ENCODE peak calls at places on chromosomes 5 and 9, in seven cellular contexts. J is nephron progenitor cell; R is RCC 7860; W is RPMI8226; N is amygdala; P is stimulated activated CD4-positive, alpha-beta T cell treated with anti-CD3 and anti-CD28 coated beads, TNF-alpha, amount 100 ng/mL, for 4 hours; I is foreskin melanocyte. C is an unnamed sample.
A peak's percentile ranks its signal among the peaks of the same experiment; 100 is the strongest.

GRCh38 chr9:21317956-21318923 is 13.1 kb upstream of the IFNA5 start:
- DNase-seq in R (peak; percentile 20), W (peak; percentile 54), I (peak; percentile 39), N (no peak), P (no peak), J (peak; percentile 32), C (peak; percentile 58)

GRCh38 chr5:128920345-128921215 is 44.7 kb upstream of the SLC27A6 start:
- DNase-seq in N (no peak), R (no peak), J (no peak), I (peak; percentile 38), P (no peak), W (no peak), C (no peak)

GRCh38 chr9:5509573-5509972 is 758 bp upstream of the PDCD1LG2 start:
- DNase-seq in N (no peak), J (no peak), R (peak; percentile 99), I (peak; percentile 75), P (no peak), W (no peak), C (no peak)

GRCh38 chr5:19987594-19988345 is at the start of gene CDH18:
- DNase-seq in P (no peak), R (no peak), W (peak; percentile 37), J (peak; percentile 78), I (no peak), N (peak; percentile 51), C (peak; percentile 92)

GRCh38 chr5:126686451-126687126 is 85.8 kb downstream of the PHAX start:
- DNase-seq in J (no peak), W (no peak), I (no peak), N (no peak), R (no peak), P (no peak), C (peak; percentile 60)

GRCh38 chr5:67773439-67773988 is 442.0 kb upstream of the PIK3R1 start:
- DNase-seq in R (no peak), P (no peak), J (no peak), N (peak; percentile 50), W (no peak), I (peak; percentile 91), C (no peak)

GRCh38 chr5:10753178-10753577 is 7.9 kb downstream of the DAP start:
- DNase-seq in R (no peak), J (no peak), N (no peak), W (no peak), I (no peak), P (no peak), C (no peak)

GRCh38 chr5:154444559-154445421 is 1.0 kb upstream of the SAP30L start:
- DNase-seq in R (no peak), P (no peak), I (no peak), J (peak; percentile 39), N (no peak), W (peak; percentile 25), C (peak; percentile 78)

GRCh38 chr9:18683312-18683711 is 209.4 kb downstream of the ADAMTSL1 start:
- DNase-seq in N (no peak), R (no peak), J (no peak), W (no peak), I (no peak), P (no peak), C (no peak)

GRCh38 chr9:72542917-72543316 is 21.5 kb downstream of the TMC1 start:
- DNase-seq in N (no peak), R (no peak), W (no peak), I (no peak), J (no peak), P (no peak), C (no peak)

GRCh38 chr5:150623878-150624216 is 16.6 kb upstream of the SYNPO start:
- DNase-seq in N (no peak), R (no peak), W (no peak), I (no peak), J (no peak), P (no peak), C (peak; percentile 46)

GRCh38 chr9:2800385-2801179 is 43.3 kb downstream of the PUM3 start:
- DNase-seq in J (peak; percentile 14), W (no peak), I (no peak), R (no peak), N (no peak), P (no peak), C (no peak)

GRCh38 chr9:113513541-113513940 is 50.0 kb downstream of the RGS3 start:
- DNase-seq in J (no peak), W (no peak), P (no peak), N (no peak), I (no peak), R (no peak), C (no peak)

GRCh38 chr5:168311061-168311566 is 19.7 kb downstream of the WWC1 start:
- DNase-seq in P (no peak), J (no peak), R (no peak), I (no peak), W (no peak), N (no peak), C (peak; percentile 78)

GRCh38 chr5:170251462-170251861 is 18.7 kb downstream of the C5orf58 start:
- DNase-seq in P (no peak), N (no peak), J (no peak), R (no peak), I (no peak), W (no peak), C (no peak)

GRCh38 chr9:26975728-26976707 is 19.8 kb downstream of the IFT74 start:
- DNase-seq in J (peak; percentile 27), P (no peak), I (peak; percentile 5), N (no peak), W (peak; percentile 35), R (no peak), C (peak; percentile 94)

GRCh38 chr5:2131196-2131595 is 248.5 kb upstream of the IRX4 start:
- DNase-seq in W (no peak), J (no peak), P (no peak), N (no peak), R (no peak), I (no peak), C (no peak)

GRCh38 chr5:83553000-83553486 is 81.5 kb downstream of the VCAN start:
- DNase-seq in W (no peak), R (peak; percentile 88), P (no peak), I (no peak), J (no peak), N (no peak), C (no peak)

C was measured in endodermal cell.